ENCODE peak calls at places on chromosomes 13 and 19, in nine cellular contexts. X is T-helper 2 cell; C is GM13977; M is AG04450; T is CD8-positive, alpha-beta memory T cell; E is GF-D8; F is naive thymus-derived CD8-positive, alpha-beta T cell; S is nucleus accumbens; D is thoracic aorta. O is an unnamed sample.
A peak's percentile ranks its signal among the peaks of the same experiment; 100 is the strongest.

GRCh38 chr19:36258028-36258875 is 43.3 kb downstream of the ZNF146 start:
- DNase-seq in X (no peak), M (no peak), S (no peak), D (no peak), C (no peak), F (no peak), T (no peak), E (no peak), O (no peak)

GRCh38 chr19:33796164-33797100 is at the start of gene KCTD15:
- DNase-seq in X (no peak), S (no peak), C (no peak), E (no peak), T (no peak), F (no peak), D (no peak), M (no peak), O (no peak)

GRCh38 chr19:46898731-46899130 is 37.9 kb downstream of the ARHGAP35 start:
- DNase-seq in M (peak; percentile 36), D (no peak), E (no peak), S (no peak), X (no peak), T (no peak), F (no peak), C (no peak), O (peak; percentile 31)

GRCh38 chr13:27172495-27172842 is 858 bp upstream of the USP12 start:
- DNase-seq in T (no peak), M (no peak), C (peak; percentile 34), E (peak; percentile 85), X (no peak), D (no peak), S (no peak), F (no peak), O (no peak)

GRCh38 chr13:40102854-40103253 is 447.4 kb downstream of the COG6 start:
- DNase-seq in M (peak; percentile 26), D (no peak), E (no peak), T (no peak), X (peak; percentile 12), S (peak; percentile 33), C (no peak), F (peak; percentile 13), O (peak; percentile 41)

GRCh38 chr19:703651-704446 is 4.9 kb upstream of the PALM start:
- DNase-seq in T (peak; percentile 53), C (peak; percentile 84), X (peak; percentile 71), M (no peak), S (peak; percentile 27), E (peak; percentile 95), F (peak; percentile 66), D (peak; percentile 29), O (no peak)

GRCh38 chr13:62837895-62838294 is 1422.2 kb upstream of the PCDH20 start:
- DNase-seq in E (no peak), F (no peak), S (no peak), D (no peak), T (no peak), X (no peak), C (no peak), M (peak; percentile 63), O (no peak)

GRCh38 chr13:94168784-94169512 is 310.5 kb downstream of the DCT start:
- DNase-seq in T (no peak), X (no peak), F (no peak), E (no peak), C (no peak), M (no peak), S (no peak), D (no peak), O (no peak)

GRCh38 chr19:17841810-17842662 is 5.7 kb downstream of the JAK3 start:
- DNase-seq in F (peak; percentile 31), T (no peak), X (peak; percentile 51), M (no peak), E (no peak), C (peak; percentile 70), S (peak; percentile 62), D (no peak), O (peak; percentile 79)

GRCh38 chr19:4556574-4557185 is 2.8 kb downstream of the SEMA6B start:
- DNase-seq in T (no peak), M (no peak), D (no peak), E (no peak), S (no peak), F (no peak), X (peak; percentile 19), C (peak; percentile 70), O (no peak)

GRCh38 chr19:45667620-45668341 is at the start of gene GIPR:
- DNase-seq in C (peak; percentile 72), S (peak; percentile 3), D (no peak), X (peak; percentile 47), F (peak; percentile 35), T (peak; percentile 56), M (no peak), E (no peak), O (no peak)

GRCh38 chr13:99145461-99145860 is 55.2 kb upstream of the UBAC2 start:
- DNase-seq in D (no peak), C (no peak), X (no peak), M (no peak), T (no peak), E (no peak), S (no peak), F (no peak), O (no peak)

GRCh38 chr13:101767096-101767495 is 314.6 kb downstream of the ITGBL1 start:
- DNase-seq in C (no peak), F (no peak), S (no peak), T (no peak), D (no peak), M (no peak), E (no peak), X (no peak), O (no peak)

GRCh38 chr19:29477831-29478577 is 47.8 kb upstream of the VSTM2B start:
- DNase-seq in M (no peak), X (no peak), E (no peak), D (no peak), S (no peak), T (no peak), F (no peak), C (no peak), O (no peak)

GRCh38 chr19:20662421-20663105 is 1.2 kb upstream of the ZNF626 start:
- DNase-seq in M (no peak), D (no peak), T (no peak), S (no peak), F (no peak), C (no peak), X (no peak), E (no peak), O (no peak)

GRCh38 chr13:46031581-46032263 is 20.8 kb downstream of the ZC3H13 start:
- DNase-seq in X (no peak), D (no peak), C (no peak), E (no peak), F (no peak), T (no peak), M (no peak), S (no peak), O (no peak)

GRCh38 chr13:79194272-79194671 is 211.8 kb downstream of the RBM26 start:
- DNase-seq in S (no peak), M (no peak), D (no peak), T (peak; percentile 22), E (no peak), F (peak; percentile 20), X (no peak), C (peak; percentile 49), O (no peak)

GRCh38 chr13:75222031-75222430 is 259.9 kb downstream of the TBC1D4 start:
- DNase-seq in T (no peak), F (no peak), E (no peak), M (no peak), C (no peak), S (no peak), X (no peak), D (no peak), O (no peak)

GRCh38 chr13:39374741-39375189 is 228.2 kb downstream of the LHFPL6 start:
- DNase-seq in C (no peak), F (no peak), M (no peak), T (no peak), S (no peak), E (no peak), X (no peak), D (no peak), O (no peak)

GRCh38 chr13:50588736-50589135 is 254.8 kb downstream of the DLEU7 start:
- DNase-seq in T (no peak), E (no peak), X (no peak), S (no peak), F (no peak), M (no peak), C (no peak), D (no peak), O (no peak)

GRCh38 chr13:52851153-52851962 is 2.9 kb upstream of the PCDH8 start:
- DNase-seq in X (no peak), C (peak; percentile 86), F (no peak), D (no peak), S (peak; percentile 59), M (no peak), T (no peak), E (no peak), O (no peak)

GRCh38 chr13:45751882-45752281 is 49.8 kb downstream of the CBY2 start:
- DNase-seq in T (no peak), S (no peak), X (no peak), D (no peak), C (no peak), F (no peak), E (no peak), M (no peak), O (no peak)

GRCh38 chr13:108342369-108343289 is 73.1 kb downstream of the TNFSF13B start:
- DNase-seq in C (peak; percentile 9), D (no peak), T (no peak), S (no peak), X (no peak), M (peak; percentile 6), E (peak; percentile 33), F (no peak), O (no peak)

GRCh38 chr13:47298506-47298905 is 401.7 kb upstream of the HTR2A start:
- DNase-seq in T (no peak), F (no peak), C (no peak), X (no peak), S (no peak), D (no peak), M (no peak), E (no peak), O (no peak)

GRCh38 chr13:44015808-44016207 is 136.1 kb downstream of the LACC1 start:
- DNase-seq in F (no peak), D (no peak), X (no peak), S (no peak), M (no peak), C (no peak), T (no peak), E (no peak), O (no peak)